ENCODE peak calls at places on chromosome X, in seven cellular contexts. U is pancreas, O is tibial nerve, P is hepatocyte, W is stomach, K is neural progenitor cell, F is ascending aorta. Z is an unnamed sample. For H3K9me3, the result is how much of the 10 kb centered on the place peaks cover.

GRCh38 chrX:22063284-22063683 is 31.2 kb downstream of the PHEX start:
- DNase-seq in U (no peak), O (no peak), P (no peak), W (no peak), K (peak), F (no peak), Z (no peak)

GRCh38 chrX:14032383-14032782 is 2.7 kb upstream of the GEMIN8 start:
- DNase-seq in U (peak), O (no peak), P (peak), W (peak), K (peak), F (no peak), Z (no peak)

GRCh38 chrX:13263560-13264251 is 56.1 kb downstream of the ATXN3L start:
- DNase-seq in U (no peak), O (no peak), P (no peak), W (no peak), K (no peak), F (no peak), Z (no peak)

GRCh38 chrX:40030205-40030604 is 67.6 kb downstream of the BCOR start:
- DNase-seq in U (no peak), O (no peak), P (no peak), W (no peak), K (no peak), F (no peak), Z (no peak)

GRCh38 chrX:107025538-107025937 is 25.5 kb upstream of the MORC4 start:
- DNase-seq in U (no peak), O (no peak), P (peak), W (no peak), K (peak), F (no peak), Z (no peak)

GRCh38 chrX:54413753-54414152 is 26.5 kb upstream of the TSR2 start:
- DNase-seq in U (no peak), O (no peak), P (peak), W (no peak), K (no peak), F (no peak), Z (no peak)

GRCh38 chrX:109886122-109886761 is 116.7 kb upstream of the TMEM164 start:
- DNase-seq in U (peak), O (no peak), P (peak), W (peak), K (peak), F (no peak), Z (no peak)

GRCh38 chrX:110847334-110847733 is 51.7 kb upstream of the CHRDL1 start:
- DNase-seq in U (no peak), O (no peak), P (peak), W (no peak), K (peak), F (no peak), Z (no peak)

GRCh38 chrX:10631416-10632145 is 11.2 kb upstream of the MID1 start:
- DNase-seq in U (no peak), O (no peak), P (no peak), W (no peak), K (no peak), F (no peak), Z (no peak)

GRCh38 chrX:72123471-72124185 is 8.1 kb downstream of the RTL5 start:
- DNase-seq in U (no peak), O (peak), P (peak), W (no peak), K (peak), F (no peak), Z (peak)

GRCh38 chrX:121256653-121257052 is 209.2 kb downstream of the GLUD2 start:
- DNase-seq in U (no peak), O (no peak), P (no peak), W (no peak), K (no peak), F (no peak), Z (no peak)

GRCh38 chrX:147891886-147892285 is 19.8 kb upstream of the FMR1 start:
- DNase-seq in U (no peak), O (no peak), P (no peak), W (no peak), K (no peak), F (no peak), Z (no peak)

GRCh38 chrX:70481424-70481823 is 36.8 kb downstream of the DLG3 start:
- DNase-seq in U (no peak), O (no peak), P (no peak), W (no peak), K (peak), F (no peak), Z (no peak)

GRCh38 chrX:132489256-132490085 is 633 bp upstream of the MBNL3 start:
- DNase-seq in U (peak), O (peak), P (peak), W (peak), K (peak), F (no peak), Z (peak)

GRCh38 chrX:72169008-72169728 is 12.4 kb upstream of the PIN4 start:
- DNase-seq in U (no peak), O (no peak), P (no peak), W (no peak), K (no peak), F (no peak), Z (no peak)

GRCh38 chrX:40056420-40056819 is 41.3 kb downstream of the BCOR start:
- DNase-seq in U (no peak), O (no peak), P (no peak), W (no peak), K (no peak), F (no peak), Z (no peak)

GRCh38 chrX:63128509-63128908 is 222.6 kb downstream of the SPIN4 start:
- DNase-seq in U (no peak), O (no peak), P (no peak), W (no peak), K (no peak), F (no peak), Z (no peak)

GRCh38 chrX:63855896-63856295 is 70.9 kb upstream of the ARHGEF9 start:
- DNase-seq in U (no peak), O (no peak), P (no peak), W (no peak), K (no peak), F (no peak), Z (no peak)

GRCh38 chrX:56800801-56801200 is 71.8 kb downstream of the NBDY start:
- DNase-seq in U (no peak), O (no peak), P (no peak), W (no peak), K (no peak), F (no peak), Z (no peak)

GRCh38 chrX:48025561-48025960 is 18.8 kb downstream of the SPACA5 start:
- DNase-seq in U (no peak), O (no peak), P (peak), W (peak), K (peak), F (no peak), Z (no peak)

GRCh38 chrX:122504026-122504425 is 680.1 kb upstream of the GRIA3 start:
- DNase-seq in U (no peak), O (no peak), P (no peak), W (no peak), K (no peak), F (no peak), Z (no peak)

GRCh38 chrX:18938710-18939109 is 45.2 kb downstream of the PHKA2 start:
- DNase-seq in U (no peak), O (no peak), P (no peak), W (no peak), K (no peak), F (no peak), Z (no peak)

GRCh38 chrX:39808471-39808917 is 289.3 kb downstream of the BCOR start:
- DNase-seq in U (no peak), O (no peak), P (peak), W (no peak), K (no peak), F (no peak), Z (no peak)

GRCh38 chrX:4547218-4547836 is 833.9 kb upstream of the PRKX start:
- DNase-seq in U (peak), O (peak), P (peak), W (peak), K (peak), F (no peak), Z (no peak)

GRCh38 chrX:110983024-110983423 is 113.0 kb upstream of the PAK3 start:
- DNase-seq in U (no peak), O (no peak), P (no peak), W (no peak), K (no peak), F (no peak), Z (no peak)

GRCh38 chrX:127708155-127708554 is 344.0 kb downstream of the ACTRT1 start:
- DNase-seq in U (no peak), O (no peak), P (no peak), W (no peak), K (no peak), F (no peak), Z (no peak)

GRCh38 chrX:19670854-19671620 is 155.7 kb upstream of the MAP3K15 start:
- DNase-seq in U (no peak), O (peak), P (peak), W (no peak), K (peak), F (no peak), Z (peak)

GRCh38 chrX:43676960-43677582 is 21.0 kb downstream of the MAOA start:
- DNase-seq in U (peak), O (no peak), P (peak), W (no peak), K (peak), F (no peak), Z (no peak)

GRCh38 chrX:123859828-123860505 is at the start of gene XIAP:
- DNase-seq in U (peak), O (peak), P (peak), W (peak), K (peak), F (peak), Z (peak)

GRCh38 chrX:40470830-40471429 is 109.8 kb upstream of the ATP6AP2 start:
- DNase-seq in U (no peak), O (no peak), P (no peak), W (no peak), K (no peak), F (no peak), Z (no peak)

GRCh38 chrX:71250856-71251255 is 3.1 kb downstream of the ZMYM3 start:
- DNase-seq in U (no peak), O (no peak), P (no peak), W (no peak), K (no peak), F (no peak), Z (no peak)

GRCh38 chrX:70921709-70922352 is 9.1 kb downstream of the SLC7A3 start:
- DNase-seq in U (no peak), O (no peak), P (no peak), W (no peak), K (no peak), F (no peak), Z (no peak)

GRCh38 chrX:74536142-74537010 is 78.0 kb downstream of the RLIM start:
- DNase-seq in U (peak), O (peak), P (peak), W (peak), K (peak), F (peak), Z (peak)

GRCh38 chrX:57772637-57773036 is 92.6 kb upstream of the NLRP2B start:
- DNase-seq in U (no peak), O (no peak), P (no peak), W (no peak), K (no peak), F (no peak), Z (no peak)

GRCh38 chrX:11113731-11114130 is 2.6 kb downstream of the HCCS start:
- DNase-seq in U (no peak), O (no peak), P (no peak), W (no peak), K (no peak), F (no peak), Z (no peak)

GRCh38 chrX:2689773-2690666 is 1.1 kb upstream of the CD99 start:
- DNase-seq in U (peak), O (no peak), P (peak), W (no peak), K (peak), F (no peak), Z (no peak)

GRCh38 chrX:67585401-67585800 is 41.6 kb downstream of the AR start:
- DNase-seq in U (no peak), O (no peak), P (no peak), W (no peak), K (no peak), F (no peak), Z (no peak)
- H3K9me3 ChIP-seq in U (under half), O (under half), P (under half), W (under half), K (under half), F (under half), Z (under half)

GRCh38 chrX:131289527-131289926 is 421 bp upstream of the IGSF1 start:
- DNase-seq in U (no peak), O (no peak), P (no peak), W (no peak), K (no peak), F (no peak), Z (no peak)
- H3K27ac ChIP-seq in U (no peak), O (no peak), P (no peak), W (no peak), K (no peak), F (no peak), Z (peak)

GRCh38 chrX:46642145-46642544 is 68.6 kb downstream of the CHST7 start:
- DNase-seq in U (no peak), O (no peak), P (peak), W (no peak), K (peak), F (no peak), Z (no peak)
- TF ChIP-seq CTCF in U (peak), O (peak), P (peak), W (peak), K (peak), F (no peak), Z (peak)

DNA sequence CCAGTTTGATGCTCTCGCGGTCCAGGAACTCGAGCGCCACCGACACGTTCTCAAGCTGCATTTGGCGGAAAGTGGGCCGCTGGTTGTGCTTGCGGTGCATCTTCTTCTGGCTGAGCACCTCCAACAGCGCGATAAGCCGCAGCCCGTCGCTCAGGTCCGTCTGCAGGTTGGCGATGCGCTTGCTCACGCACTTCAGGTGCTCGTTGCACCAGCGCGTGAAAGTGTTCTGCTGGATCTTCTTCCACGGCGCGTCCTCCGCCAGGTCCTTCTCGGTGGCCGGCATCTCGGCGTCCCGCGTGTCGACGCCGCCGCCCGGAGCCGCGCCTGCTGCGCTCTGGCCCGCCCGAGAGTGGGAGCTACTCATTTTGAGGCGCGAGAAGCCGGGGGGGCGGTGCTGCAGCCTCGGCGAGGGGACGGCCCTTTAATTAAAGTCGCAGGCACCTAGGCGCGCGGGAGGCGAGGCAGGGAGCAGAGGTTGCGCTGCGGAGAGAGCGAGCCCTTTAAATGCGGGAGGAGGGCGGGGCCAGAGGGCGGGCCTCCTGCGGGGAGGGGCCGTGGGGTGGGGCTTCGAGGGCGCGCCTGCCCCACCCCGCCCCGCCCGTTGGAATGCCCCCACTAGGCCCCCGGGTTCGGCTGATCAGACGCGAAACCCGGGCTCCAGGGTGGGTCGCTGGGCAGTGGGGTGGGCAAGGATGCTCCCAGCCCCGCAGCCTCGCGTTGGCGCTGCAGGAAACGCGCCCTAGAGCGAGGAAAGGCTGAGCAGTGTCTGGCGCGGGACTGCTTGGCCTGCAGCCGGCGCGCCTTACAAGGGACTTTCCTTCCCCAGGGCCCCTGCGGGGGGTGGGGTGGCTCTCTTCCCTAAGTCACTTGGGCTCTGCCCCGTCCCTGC is 3.3 kb downstream of the FLNA start:
- DNase-seq in U (peak), O (peak), P (peak), W (peak), K (peak), F (peak), Z (peak)
- H3K9me3 ChIP-seq in U (under half), O (under half), P (under half), W (under half), K (under half), F (under half), Z (under half)

DNA sequence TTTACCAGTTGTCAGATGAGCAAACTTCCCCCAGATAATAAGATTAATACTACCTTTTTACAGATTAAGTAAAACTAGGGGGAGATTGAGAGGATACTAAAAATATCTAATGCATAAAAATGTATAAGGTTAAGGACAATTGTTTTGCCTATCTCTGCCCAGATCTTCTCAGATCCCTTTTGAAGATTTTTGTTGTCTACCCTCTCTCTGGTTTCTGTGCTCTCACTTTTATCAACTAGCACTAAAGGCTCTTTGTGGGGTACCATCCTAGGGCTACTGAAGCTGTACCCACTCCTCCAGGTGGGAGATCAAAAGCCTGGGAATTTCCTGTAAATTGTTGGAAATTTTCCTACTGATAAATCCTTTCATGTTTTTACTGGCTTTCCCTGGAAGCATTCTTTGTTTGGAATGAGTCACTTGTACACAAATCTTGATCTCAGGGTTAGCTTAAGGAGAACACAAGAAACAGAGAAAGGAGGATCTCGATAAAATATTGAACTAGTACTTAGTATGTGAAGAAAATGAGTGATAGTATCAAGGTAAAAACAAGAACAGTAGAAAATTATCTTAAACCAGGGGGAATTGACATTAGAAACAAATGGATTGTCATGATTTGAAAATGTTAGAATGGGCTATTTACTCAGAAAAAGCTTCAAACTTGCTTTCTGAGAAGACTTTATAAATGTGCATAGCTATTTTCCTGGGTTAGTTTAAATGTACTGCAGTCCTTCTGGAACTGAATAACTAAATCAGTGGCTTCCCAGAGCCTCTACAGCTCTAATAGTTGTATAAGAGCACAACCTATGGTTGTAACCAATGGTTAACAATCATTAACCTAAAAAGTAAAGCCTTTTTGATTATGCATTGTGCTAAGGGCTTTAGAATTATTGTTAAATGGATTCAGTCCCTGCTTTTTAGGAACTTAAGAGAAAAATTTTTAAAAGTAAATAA is 679.9 kb upstream of the MAGEB2 start:
- DNase-seq in U (no peak), O (no peak), P (no peak), W (no peak), K (no peak), F (no peak), Z (no peak)
- H3K27ac ChIP-seq in U (no peak), O (no peak), P (no peak), W (no peak), K (no peak), F (no peak), Z (no peak)

Z was measured in sigmoid colon.